ENCODE peak calls at places on chromosomes 1 and 21, in seven cellular contexts. D, A, G, H, Y, K and L are unnamed samples.

GRCh38 chr1:231814536-231814935 is 187.9 kb downstream of the DISC1 start:
- DNase-seq in K (no peak), D (no peak), Y (no peak), G (peak; percentile 73), H (no peak), A (no peak), L (no peak)

GRCh38 chr1:114128293-114128692 is 25.4 kb downstream of the SYT6 start:
- DNase-seq in Y (no peak), H (no peak), G (no peak), D (no peak), A (no peak), K (peak; percentile 49), L (no peak)

GRCh38 chr1:192580351-192580962 is 4.9 kb downstream of the RGS1 start:
- DNase-seq in A (peak; percentile 39), H (no peak), Y (peak; percentile 73), K (no peak), G (peak; percentile 75), D (no peak), L (peak; percentile 12)

GRCh38 chr21:29265690-29266479 is 32.8 kb upstream of the BACH1 start:
- DNase-seq in G (no peak), H (no peak), K (no peak), A (no peak), Y (no peak), D (no peak), L (no peak)

GRCh38 chr1:224357626-224358124 is 996 bp downstream of the CNIH4 start:
- DNase-seq in H (no peak), K (no peak), D (no peak), Y (peak; percentile 79), G (no peak), A (no peak), L (no peak)

GRCh38 chr1:117147341-117147831 is 25.8 kb upstream of the TRIM45 start:
- DNase-seq in G (no peak), A (no peak), D (no peak), H (no peak), Y (no peak), K (no peak), L (no peak)

GRCh38 chr1:181345146-181345545 is 138.2 kb upstream of the CACNA1E start:
- DNase-seq in Y (no peak), H (no peak), A (no peak), D (no peak), K (no peak), G (no peak), L (no peak)

GRCh38 chr21:36320421-36321324 is 676 bp downstream of the MORC3 start:
- DNase-seq in K (peak; percentile 94), G (peak; percentile 76), Y (peak; percentile 66), H (peak; percentile 25), D (peak; percentile 66), A (peak; percentile 70), L (peak; percentile 84)

GRCh38 chr1:243903904-243904303 is 53.9 kb upstream of the AKT3 start:
- DNase-seq in G (peak; percentile 48), K (no peak), H (no peak), A (no peak), D (no peak), Y (no peak), L (no peak)

GRCh38 chr1:223079498-223079897 is 63.5 kb downstream of the TLR5 start:
- DNase-seq in G (no peak), Y (no peak), K (no peak), D (no peak), H (no peak), A (no peak), L (no peak)

GRCh38 chr1:115089443-115090340 is at the start of gene TSPAN2:
- DNase-seq in Y (peak; percentile 41), H (peak; percentile 84), A (peak; percentile 20), K (peak; percentile 91), G (peak; percentile 49), D (peak; percentile 53), L (peak; percentile 38)

GRCh38 chr1:156797212-156797871 is 19.3 kb downstream of the SH2D2A start:
- DNase-seq in H (no peak), G (peak; percentile 55), A (peak; percentile 61), Y (peak; percentile 49), K (no peak), D (no peak), L (no peak)

GRCh38 chr1:60831780-60832179 is 250.6 kb upstream of the NFIA start:
- DNase-seq in K (no peak), D (no peak), A (peak; percentile 6), G (no peak), Y (no peak), H (no peak), L (no peak)

GRCh38 chr21:41071410-41071809 is 96.5 kb upstream of the BACE2 start:
- DNase-seq in H (no peak), A (no peak), D (no peak), G (no peak), K (no peak), Y (no peak), L (no peak)

GRCh38 chr1:48947761-48948537 is 171.3 kb upstream of the BEND5 start:
- DNase-seq in D (no peak), K (no peak), Y (peak; percentile 68), G (no peak), A (no peak), H (no peak), L (no peak)

GRCh38 chr1:171583581-171584194 is 38.4 kb upstream of the MYOCOS start:
- DNase-seq in G (no peak), K (no peak), H (no peak), Y (no peak), A (no peak), D (no peak), L (no peak)

GRCh38 chr1:93824869-93825268 is 54.1 kb downstream of the DNTTIP2 start:
- DNase-seq in H (no peak), Y (no peak), K (no peak), D (no peak), G (peak; percentile 55), A (no peak), L (no peak)

GRCh38 chr1:905071-905749 is 18.5 kb upstream of the SAMD11 start:
- DNase-seq in G (no peak), Y (no peak), A (peak; percentile 17), K (peak; percentile 83), D (peak; percentile 29), H (peak; percentile 74), L (no peak)

GRCh38 chr1:117600966-117601365 is 4.9 kb upstream of the TENT5C start:
- DNase-seq in Y (peak; percentile 54), G (no peak), D (no peak), H (peak; percentile 28), A (no peak), K (no peak), L (peak; percentile 86)

GRCh38 chr1:235077163-235077540 is 51.5 kb downstream of the TOMM20 start:
- DNase-seq in K (peak; percentile 30), Y (no peak), A (no peak), D (no peak), G (no peak), H (no peak), L (no peak)

GRCh38 chr1:235077571-235078479 is 50.8 kb downstream of the TOMM20 start:
- DNase-seq in D (no peak), K (peak; percentile 78), H (no peak), A (no peak), Y (peak; percentile 52), G (no peak), L (no peak)

GRCh38 chr1:235078480-235078803 is 50.2 kb downstream of the TOMM20 start:
- DNase-seq in K (no peak), D (no peak), G (no peak), Y (no peak), A (no peak), H (no peak), L (no peak)

GRCh38 chr1:235078927-235079381 is 49.7 kb downstream of the TOMM20 start:
- DNase-seq in Y (peak; percentile 69), H (no peak), D (no peak), A (peak; percentile 77), K (no peak), G (peak; percentile 54), L (no peak)

GRCh38 chr1:235079443-235079967 is 49.1 kb downstream of the TOMM20 start:
- DNase-seq in D (peak; percentile 80), Y (no peak), K (peak; percentile 66), A (peak; percentile 98), G (peak; percentile 54), H (no peak), L (no peak)
- H3K4me3 ChIP-seq in D (no peak overlapping the region), Y (no peak overlapping the region), K (no peak overlapping the region), A (no peak overlapping the region), G (no peak overlapping the region), H (no peak overlapping the region), L (no peak overlapping the region)

GRCh38 chr1:54376085-54377039 is 29.8 kb downstream of the SSBP3 start:
- DNase-seq in K (no peak), G (no peak), H (no peak), Y (no peak), D (no peak), A (peak; percentile 42), L (no peak)
- H3K4me3 ChIP-seq in K (no peak overlapping the region), G (no peak overlapping the region), H (no peak overlapping the region), Y (no peak overlapping the region), D (no peak overlapping the region), A (no peak overlapping the region), L (no peak overlapping the region)

GRCh38 chr1:199290186-199290585 is 651.3 kb downstream of the PTPRC start:
- DNase-seq in K (no peak), Y (peak; percentile 23), D (no peak), H (no peak), G (no peak), A (no peak), L (no peak)
- H3K4me3 ChIP-seq in K (no peak overlapping the region), Y (no peak overlapping the region), D (no peak overlapping the region), H (no peak overlapping the region), G (no peak overlapping the region), A (no peak overlapping the region), L (no peak overlapping the region)

DNA sequence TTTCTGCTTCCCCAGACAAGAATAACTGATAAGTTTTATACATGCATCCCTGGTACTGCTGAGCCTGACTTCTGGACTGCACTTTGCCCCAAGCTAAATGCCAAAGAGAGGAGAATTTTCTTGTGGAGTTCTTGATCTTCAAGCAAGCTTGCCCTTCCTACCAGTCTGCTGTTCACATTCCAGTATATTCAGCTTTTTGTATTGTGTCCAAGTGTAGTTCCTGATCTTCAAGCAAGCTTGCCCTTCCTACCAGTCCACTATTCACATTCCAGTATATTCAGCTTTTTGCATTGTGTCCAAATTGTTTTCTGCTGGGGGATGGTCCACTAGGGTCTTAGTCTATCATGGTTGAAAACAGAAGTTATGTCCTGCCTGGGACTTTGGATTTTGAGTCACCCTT is 899 bp upstream of the TSEN15 start:
- DNase-seq in D (no peak), A (peak; percentile 28), K (no peak), Y (peak; percentile 70), G (no peak), H (no peak), L (no peak)
- H3K4me3 ChIP-seq in D (no peak overlapping the region), A (no peak overlapping the region), K (no peak overlapping the region), Y (peak overlapping the region; percentile 83), G (peak overlapping the region; percentile 74), H (peak overlapping the region; percentile 91), L (peak overlapping the region; percentile 76)

GRCh38 chr1:43358746-43359693 is at the start of gene CDC20:
- DNase-seq in Y (peak; percentile 92), D (peak; percentile 100), K (peak; percentile 98), G (peak; percentile 97), A (peak; percentile 99), H (peak; percentile 99), L (peak; percentile 98)

GRCh38 chr1:43358121-43358745 is 548 bp upstream of the CDC20 start:
- DNase-seq in H (no peak), A (peak; percentile 79), D (no peak), K (no peak), Y (peak; percentile 32), G (peak; percentile 58), L (no peak)

GRCh38 chr1:43360616-43361015 is 1.8 kb downstream of the CDC20 start:
- DNase-seq in D (no peak), Y (no peak), G (no peak), K (no peak), A (no peak), H (no peak), L (no peak)

GRCh38 chr1:43357251-43357650 is 1.5 kb upstream of the CDC20 start:
- DNase-seq in G (no peak), A (no peak), Y (no peak), H (no peak), D (no peak), K (no peak), L (no peak)

GRCh38 chr1:43359696-43360095 is 915 bp downstream of the CDC20 start:
- DNase-seq in D (no peak), G (no peak), K (no peak), Y (no peak), H (no peak), A (no peak), L (no peak)
- H3K4me3 ChIP-seq in D (no peak overlapping the region), G (peak overlapping the region; percentile 52), K (no peak overlapping the region), Y (peak overlapping the region; percentile 68), H (no peak overlapping the region), A (no peak overlapping the region), L (peak overlapping the region; percentile 89)